ENCODE peak calls at places on chromosomes 16 and 17, in seven cellular contexts. S, A, Y, P, H, V and M are unnamed samples.

GRCh38 chr16:53224932-53225533 is 170.2 kb downstream of the CHD9 start:
- DNase-seq in V (peak; percentile 19), S (peak; percentile 50), H (no peak), Y (no peak), P (peak; percentile 65), A (no peak), M (peak; percentile 48)

GRCh38 chr17:81572499-81573030 is 20.4 kb upstream of the FAAP100 start:
- DNase-seq in P (no peak), Y (no peak), V (no peak), S (no peak), A (no peak), H (no peak), M (no peak)

GRCh38 chr16:87505834-87506233 is 13.0 kb upstream of the ZCCHC14 start:
- DNase-seq in H (no peak), S (no peak), V (no peak), P (no peak), A (no peak), Y (no peak), M (no peak)

GRCh38 chr17:35010093-35010492 is 29.8 kb downstream of the LIG3 start:
- DNase-seq in A (no peak), Y (no peak), H (no peak), V (no peak), P (peak; percentile 16), S (no peak), M (no peak)

GRCh38 chr17:16250635-16251034 is 33.6 kb downstream of the PIGL start:
- DNase-seq in S (peak; percentile 11), A (no peak), H (peak; percentile 71), Y (no peak), V (no peak), P (peak; percentile 86), M (no peak)

GRCh38 chr16:56912746-56913703 is 18.9 kb upstream of the HERPUD1 start:
- DNase-seq in H (peak; percentile 71), A (no peak), V (no peak), S (no peak), Y (no peak), P (peak; percentile 87), M (no peak)

GRCh38 chr16:4315185-4316102 is at the start of gene GLIS2:
- DNase-seq in Y (no peak), V (peak; percentile 39), H (peak; percentile 86), S (peak; percentile 85), A (peak; percentile 73), P (peak; percentile 84), M (peak; percentile 57)

GRCh38 chr17:2700491-2701141 is 10.9 kb downstream of the CLUH start:
- DNase-seq in P (no peak), V (no peak), S (no peak), A (no peak), Y (no peak), H (no peak), M (no peak)

GRCh38 chr17:15086776-15087175 is 178.3 kb downstream of the PMP22 start:
- DNase-seq in H (no peak), S (no peak), A (no peak), P (no peak), V (no peak), Y (no peak), M (no peak)

GRCh38 chr17:15076991-15077663 is 188.0 kb downstream of the PMP22 start:
- DNase-seq in V (no peak), P (no peak), H (no peak), S (no peak), A (no peak), Y (no peak), M (no peak)

GRCh38 chr17:15083225-15083624 is 181.9 kb downstream of the PMP22 start:
- DNase-seq in V (no peak), P (peak; percentile 5), S (no peak), A (no peak), H (no peak), Y (no peak), M (no peak)

GRCh38 chr17:15081008-15081407 is 184.1 kb downstream of the PMP22 start:
- DNase-seq in V (no peak), P (no peak), S (no peak), H (no peak), Y (no peak), A (no peak), M (no peak)
- TF ChIP-seq EZH2 in V (no peak), P (no peak), S (no peak), H (no peak), Y (no peak), A (no peak), M (no peak)

DNA sequence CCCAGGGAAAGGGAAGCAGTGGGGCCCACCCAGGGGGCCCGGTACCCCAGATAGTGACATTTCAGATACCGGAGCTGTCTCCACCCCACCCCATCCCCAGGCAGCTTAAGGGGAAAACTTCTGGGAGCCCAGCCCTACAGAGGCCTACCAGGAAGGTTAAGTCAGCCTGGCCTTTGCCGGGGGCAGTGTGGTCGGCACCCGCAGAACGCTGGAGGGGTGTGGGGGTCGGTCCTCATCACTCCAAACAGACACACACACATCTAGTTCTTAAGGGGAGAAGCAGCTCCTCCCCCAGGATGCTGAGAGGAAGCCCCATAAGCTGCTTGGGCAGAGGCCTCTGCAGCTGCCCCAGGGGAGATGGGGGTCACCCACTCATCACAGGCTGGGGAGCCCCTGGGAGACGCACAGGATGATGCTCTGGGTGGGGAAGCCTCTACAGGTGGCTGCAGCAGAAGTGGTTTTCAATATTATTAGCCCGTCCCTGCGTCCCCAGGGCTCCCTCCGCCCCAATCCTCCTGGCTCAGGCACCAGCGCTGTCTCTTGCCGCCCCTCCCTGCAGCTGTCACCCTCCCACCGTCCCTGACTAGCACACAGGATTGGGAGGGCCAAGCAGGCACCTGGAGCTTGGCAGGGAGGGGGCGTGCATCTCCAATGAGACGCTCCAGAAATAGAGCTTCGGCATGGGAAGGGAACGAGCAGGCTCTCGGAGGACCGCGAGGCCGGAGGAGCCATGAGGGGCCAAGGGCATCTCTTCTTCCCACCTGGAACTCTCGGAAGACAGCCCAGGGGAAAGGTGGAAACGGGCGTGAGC is 1.4 kb upstream of the ABR start:
- DNase-seq in Y (no peak), S (no peak), V (no peak), A (peak; percentile 69), H (no peak), P (no peak), M (no peak)
- H3K4me3 ChIP-seq in Y (no peak overlapping the region), S (no peak overlapping the region), V (no peak overlapping the region), A (no peak overlapping the region), H (no peak overlapping the region), P (no peak overlapping the region), M (no peak overlapping the region)

GRCh38 chr17:48791128-48792032 is 25.6 kb downstream of the TTLL6 start:
- DNase-seq in P (peak; percentile 88), S (peak; percentile 94), V (peak; percentile 34), A (peak; percentile 85), H (peak; percentile 85), Y (peak; percentile 84), M (peak; percentile 99)
- TF ChIP-seq EZH2 in P (no peak), S (no peak), V (no peak), A (no peak), H (no peak), Y (no peak), M (no peak)

DNA sequence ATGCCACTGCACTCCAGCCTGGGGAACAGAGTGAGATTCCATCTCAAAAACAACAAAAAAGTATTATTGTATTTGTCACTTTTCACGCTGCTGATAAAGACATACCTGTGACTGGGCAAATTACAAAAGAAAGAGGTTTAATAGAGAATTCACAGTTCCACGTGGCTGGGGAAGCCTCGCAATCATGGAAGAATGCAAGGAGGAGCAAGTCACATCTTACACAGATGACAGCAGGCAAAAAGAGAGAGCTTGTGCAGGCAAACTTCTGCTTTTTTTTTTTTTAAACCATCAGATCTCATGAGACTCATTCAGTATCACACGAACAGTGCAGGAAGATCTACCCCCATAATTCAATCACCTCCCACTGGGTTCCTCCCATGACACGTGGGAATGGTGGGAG is 41.5 kb upstream of the ETV4 start:
- DNase-seq in S (no peak), Y (no peak), P (no peak), A (no peak), V (no peak), H (no peak), M (no peak)
- H3K4me3 ChIP-seq in S (no peak overlapping the region), Y (no peak overlapping the region), P (no peak overlapping the region), A (no peak overlapping the region), V (no peak overlapping the region), H (no peak overlapping the region), M (no peak overlapping the region)

GRCh38 chr17:50344712-50345380 is 1.1 kb upstream of the XYLT2 start:
- DNase-seq in Y (no peak), A (no peak), P (no peak), H (no peak), V (no peak), S (no peak), M (no peak)
- TF ChIP-seq EZH2 in Y (no peak), A (no peak), P (no peak), H (no peak), V (no peak), S (no peak), M (no peak)

DNA sequence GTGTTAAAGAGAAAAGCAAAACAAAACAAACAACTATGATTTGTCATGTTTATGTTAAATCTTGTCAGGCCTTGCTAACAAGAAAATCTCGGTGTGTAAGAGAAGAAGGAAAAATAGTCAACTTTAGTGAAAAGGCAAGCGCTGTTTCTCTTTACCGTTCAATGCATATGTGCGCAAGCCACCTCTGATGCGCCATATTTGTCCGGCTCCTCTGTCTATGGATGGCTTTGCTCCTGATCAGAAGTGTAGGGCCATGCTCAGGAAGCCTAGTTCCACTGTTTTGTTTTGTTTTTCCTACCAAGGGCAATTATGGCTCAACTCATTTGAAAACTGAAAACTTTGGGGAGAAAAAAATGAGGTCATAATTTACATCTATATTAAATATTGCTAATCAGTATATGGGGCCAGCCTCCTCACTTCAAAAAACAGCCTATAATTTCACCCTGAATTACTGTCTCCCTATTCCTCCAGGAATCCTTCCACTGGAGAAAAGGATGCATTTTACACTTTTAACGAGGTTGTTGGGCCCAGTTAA is 4.6 kb downstream of the MAF start:
- DNase-seq in S (no peak), P (no peak), V (peak; percentile 11), H (no peak), Y (no peak), A (peak; percentile 1), M (no peak)
- H3K4me3 ChIP-seq in S (no peak overlapping the region), P (no peak overlapping the region), V (peak overlapping the region; percentile 79), H (peak overlapping the region; percentile 73), Y (no peak overlapping the region), A (peak overlapping the region; percentile 4), M (no peak overlapping the region)

GRCh38 chr16:1287982-1288670 is 21.3 kb upstream of the UBE2I start:
- DNase-seq in A (no peak), V (no peak), H (no peak), Y (no peak), P (peak; percentile 64), S (no peak), M (peak; percentile 20)
- TF ChIP-seq EZH2 in A (no peak), V (no peak), H (peak; percentile 63), Y (no peak), P (no peak), S (no peak), M (no peak)

GRCh38 chr16:69443809-69444611 is 19.6 kb downstream of the CYB5B start:
- DNase-seq in V (no peak), S (no peak), A (no peak), Y (no peak), P (peak; percentile 80), H (peak; percentile 64), M (no peak)
- H3K4me3 ChIP-seq in V (no peak overlapping the region), S (peak overlapping the region; percentile 6), A (no peak overlapping the region), Y (no peak overlapping the region), P (peak overlapping the region; percentile 74), H (peak overlapping the region; percentile 42), M (no peak overlapping the region)

GRCh38 chr17:65433157-65433556 is 128.3 kb downstream of the AXIN2 start:
- DNase-seq in Y (no peak), H (no peak), P (no peak), S (no peak), V (no peak), A (no peak), M (no peak)
- TF ChIP-seq EZH2 in Y (no peak), H (no peak), P (no peak), S (no peak), V (no peak), A (no peak), M (no peak)